ENCODE peak calls at places on chromosomes 16 and 17, in nine cellular contexts. B is stomach, U is activated B cell treated with CpG ODN at 0.5 μM for 24 hours, V is fibroblast of the aortic adventitia, I is OCI-LY7, D is AG09319, W is adrenal gland, S is chondrocyte, K is endothelial cell. N is an unnamed sample.

GRCh38 chr17:65041518-65041917 is 15.0 kb downstream of the GNA13 start:
- DNase-seq in B (no peak), U (no peak), V (no peak), I (no peak), D (no peak), W (no peak), S (no peak), K (no peak), N (no peak)

GRCh38 chr17:59377410-59377809 is 46.0 kb downstream of the YPEL2 start:
- DNase-seq in B (no peak), U (no peak), V (peak), I (no peak), D (no peak), W (no peak), S (no peak), K (no peak), N (no peak)

GRCh38 chr16:70476272-70477020 is 22.1 kb downstream of the FCSK start:
- DNase-seq in B (peak), U (no peak), V (peak), I (no peak), D (no peak), W (no peak), S (no peak), K (no peak), N (no peak)

GRCh38 chr16:3879258-3879886 is 1.1 kb downstream of the CREBBP start:
- DNase-seq in B (peak), U (peak), V (no peak), I (peak), D (no peak), W (peak), S (no peak), K (peak), N (peak)

GRCh38 chr17:43554857-43555256 is 8.7 kb upstream of the ETV4 start:
- DNase-seq in B (no peak), U (no peak), V (no peak), I (no peak), D (no peak), W (no peak), S (no peak), K (no peak), N (no peak)

GRCh38 chr16:88521674-88522073 is 48.5 kb upstream of the ZC3H18 start:
- DNase-seq in B (no peak), U (no peak), V (no peak), I (no peak), D (no peak), W (no peak), S (no peak), K (no peak), N (no peak)

GRCh38 chr17:32102697-32103096 is 39.6 kb upstream of the RHOT1 start:
- DNase-seq in B (no peak), U (no peak), V (peak), I (no peak), D (no peak), W (no peak), S (no peak), K (no peak), N (no peak)

GRCh38 chr16:3503513-3503912 is 2.7 kb downstream of the CLUAP1 start:
- DNase-seq in B (no peak), U (no peak), V (no peak), I (peak), D (no peak), W (no peak), S (peak), K (no peak), N (no peak)

GRCh38 chr16:86521236-86522197 is 11.2 kb downstream of the FOXF1 start:
- DNase-seq in B (no peak), U (no peak), V (no peak), I (no peak), D (no peak), W (no peak), S (peak), K (no peak), N (no peak)

GRCh38 chr16:60180609-60181008 is 1446.5 kb upstream of the GOT2 start:
- DNase-seq in B (no peak), U (no peak), V (no peak), I (no peak), D (no peak), W (no peak), S (no peak), K (no peak), N (no peak)

GRCh38 chr17:37273419-37274051 is 102.2 kb upstream of the C17orf78 start:
- DNase-seq in B (no peak), U (no peak), V (peak), I (no peak), D (peak), W (no peak), S (no peak), K (no peak), N (no peak)

GRCh38 chr17:61007980-61008379 is 330.3 kb downstream of the BCAS3 start:
- DNase-seq in B (peak), U (no peak), V (no peak), I (no peak), D (no peak), W (no peak), S (no peak), K (no peak), N (no peak)

GRCh38 chr16:17196526-17196925 is 274.2 kb downstream of the XYLT1 start:
- DNase-seq in B (no peak), U (no peak), V (no peak), I (no peak), D (no peak), W (no peak), S (no peak), K (no peak), N (no peak)

GRCh38 chr17:35978346-35978745 is 3.0 kb downstream of the CCL16 start:
- DNase-seq in B (no peak), U (no peak), V (no peak), I (no peak), D (no peak), W (no peak), S (no peak), K (no peak), N (no peak)

GRCh38 chr17:35982409-35983191 is 1.3 kb upstream of the CCL16 start:
- DNase-seq in B (no peak), U (no peak), V (no peak), I (no peak), D (no peak), W (no peak), S (no peak), K (no peak), N (no peak)

GRCh38 chr17:35984140-35984539 is 2.4 kb downstream of the CCL14 start:
- DNase-seq in B (no peak), U (no peak), V (no peak), I (no peak), D (no peak), W (no peak), S (no peak), K (no peak), N (no peak)

GRCh38 chr17:35981246-35981645 is at the start of gene CCL16:
- DNase-seq in B (no peak), U (no peak), V (no peak), I (no peak), D (no peak), W (no peak), S (no peak), K (no peak), N (no peak)

GRCh38 chr17:35981908-35982330 is 622 bp upstream of the CCL16 start:
- DNase-seq in B (no peak), U (no peak), V (no peak), I (no peak), D (no peak), W (no peak), S (no peak), K (peak), N (no peak)
- TF ChIP-seq CTCF in B (no peak), U (no peak), V (no peak), I (peak), D (no peak), W (no peak), S (no peak), K (no peak), N (no peak)

DNA sequence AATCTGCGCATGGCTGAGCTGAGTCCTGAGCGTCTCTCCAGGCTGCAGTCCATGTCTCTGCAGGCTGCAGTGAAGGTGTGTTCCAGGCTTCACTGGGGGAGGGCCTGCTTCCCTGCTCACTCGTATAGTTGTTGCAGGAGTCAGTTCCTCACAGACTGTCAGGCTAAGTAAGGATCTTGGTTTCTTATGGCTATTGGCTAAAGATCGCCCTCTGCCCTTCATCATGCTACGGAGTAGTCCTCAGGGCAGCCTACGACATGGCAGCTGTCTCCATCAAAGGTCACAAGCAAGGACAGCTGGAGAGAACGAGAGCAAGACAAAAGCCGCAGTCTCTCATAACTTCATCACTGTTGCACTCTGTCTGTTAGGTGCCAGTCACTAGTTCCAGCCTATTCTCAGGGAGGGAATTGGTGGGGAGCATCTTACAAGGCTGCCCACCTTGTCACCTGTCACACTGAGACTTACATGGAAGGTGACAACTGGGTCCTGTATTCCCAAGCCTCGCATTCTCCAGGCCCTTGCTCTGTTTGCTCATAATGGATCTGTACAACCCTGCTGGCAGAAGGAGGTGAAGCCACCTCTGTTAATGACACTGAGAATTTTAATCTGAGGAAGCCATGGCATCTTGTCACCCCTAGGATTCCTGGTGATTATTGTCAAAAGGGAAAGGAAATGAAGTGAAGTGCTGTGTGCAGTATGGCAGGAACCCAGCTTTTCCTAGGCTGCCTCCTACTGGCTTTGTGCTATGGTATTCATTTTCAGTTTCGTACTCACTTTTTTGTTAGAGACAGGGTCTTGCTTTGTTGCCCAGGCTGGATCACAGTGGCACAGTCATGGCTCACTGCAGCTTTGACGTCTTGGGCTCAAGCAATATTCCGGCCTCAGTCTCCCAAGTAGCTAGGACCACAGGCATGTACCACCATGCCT is 43.4 kb downstream of the MFSD11 start:
- DNase-seq in B (no peak), U (no peak), V (no peak), I (peak), D (no peak), W (no peak), S (no peak), K (no peak), N (no peak)
- TF ChIP-seq CTCF in B (no peak), U (no peak), V (no peak), I (peak), D (no peak), W (no peak), S (peak), K (no peak), N (no peak)

DNA sequence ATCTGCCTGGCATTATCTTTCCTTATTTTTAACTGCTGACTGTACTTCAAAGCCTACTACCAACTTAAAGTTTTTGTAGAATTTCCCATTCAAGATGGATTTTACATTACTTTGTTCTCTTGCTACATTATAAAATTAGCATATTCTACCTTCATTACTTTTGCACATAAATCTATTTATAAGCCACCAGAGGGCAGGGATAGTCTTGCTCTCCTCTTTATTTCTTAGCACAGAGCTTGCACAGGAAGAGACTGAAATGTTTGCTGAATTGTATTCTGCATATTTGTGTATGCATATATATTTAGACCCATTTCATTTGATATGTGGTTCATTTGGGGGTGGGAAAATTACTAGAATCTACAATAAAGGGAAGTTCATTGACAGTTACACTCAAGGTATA is 108.0 kb downstream of the SKAP1 start:
- DNase-seq in B (no peak), U (no peak), V (peak), I (peak), D (no peak), W (no peak), S (no peak), K (no peak), N (no peak)
- TF ChIP-seq CTCF in B (no peak), U (no peak), V (peak), I (peak), D (no peak), W (no peak), S (peak), K (no peak), N (no peak)

DNA sequence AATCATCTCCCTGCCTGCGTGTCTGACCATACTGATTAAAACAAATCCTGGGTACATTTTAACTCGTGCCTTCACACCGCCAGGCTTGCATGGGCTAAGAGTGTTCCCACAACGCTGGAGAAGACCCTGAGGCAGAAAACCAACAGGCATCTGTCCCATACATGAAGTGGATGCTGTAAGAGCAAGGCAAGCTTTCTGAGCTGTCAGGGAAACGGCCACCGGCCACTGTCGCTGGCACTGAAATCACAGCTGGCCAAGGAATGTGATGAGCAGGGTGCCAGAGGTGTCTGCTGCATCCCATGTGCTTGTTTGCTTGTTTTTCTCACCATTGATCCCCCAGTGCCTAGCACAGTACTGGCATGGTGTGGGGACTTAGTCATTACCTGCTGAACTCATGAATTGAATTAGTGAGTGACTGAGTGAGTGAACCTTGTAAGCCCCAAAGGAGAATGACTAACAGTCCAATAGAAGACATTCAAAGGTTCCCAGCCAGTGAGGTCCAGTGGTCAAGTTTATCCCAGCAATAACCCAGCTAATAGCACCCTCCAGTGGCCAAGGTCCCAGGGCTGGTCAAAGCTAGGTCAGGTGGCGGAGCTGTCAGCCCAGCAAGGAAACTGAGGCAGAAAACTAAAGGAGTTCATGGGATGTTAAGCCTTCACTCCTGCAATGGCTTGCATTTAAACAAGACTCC is 92.7 kb upstream of the CDH5 start:
- DNase-seq in B (no peak), U (no peak), V (peak), I (no peak), D (no peak), W (no peak), S (no peak), K (peak), N (no peak)
- TF ChIP-seq CTCF in B (no peak), U (no peak), V (peak), I (no peak), D (peak), W (no peak), S (no peak), K (peak), N (no peak)

GRCh38 chr17:17387461-17388362 is 84.5 kb downstream of the NT5M start:
- DNase-seq in B (peak), U (no peak), V (no peak), I (peak), D (no peak), W (no peak), S (no peak), K (peak), N (no peak)
- TF ChIP-seq CTCF in B (peak), U (no peak), V (no peak), I (peak), D (no peak), W (peak), S (peak), K (peak), N (peak)

DNA sequence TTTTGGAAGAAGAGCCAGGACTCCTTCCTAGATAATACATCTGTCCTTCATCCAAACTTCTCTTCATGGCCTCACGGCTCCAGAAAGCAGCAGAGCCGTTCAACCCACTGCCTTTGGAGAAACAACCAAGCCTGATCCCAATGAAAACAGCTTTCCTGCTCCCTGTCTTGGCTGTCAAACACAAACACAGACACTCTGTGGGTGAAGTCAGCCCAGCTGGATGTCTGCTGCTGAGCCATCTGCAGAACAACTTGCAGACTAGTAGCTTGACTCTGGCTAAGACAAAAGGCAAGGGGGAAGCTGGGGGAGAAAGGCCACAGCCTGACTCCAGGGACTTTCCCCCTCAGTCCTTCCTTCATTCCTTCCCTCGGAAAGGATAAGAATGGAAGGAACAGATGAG is 345.1 kb upstream of the PSMD7 start:
- DNase-seq in B (no peak), U (no peak), V (no peak), I (no peak), D (no peak), W (no peak), S (no peak), K (no peak), N (no peak)
- TF ChIP-seq CTCF in B (no peak), U (no peak), V (no peak), I (no peak), D (no peak), W (no peak), S (no peak), K (no peak), N (no peak)